ENCODE peak calls at places on chromosomes 16 and 17, in seven cellular contexts. One of them, this sample, is unnamed.

GRCh38 chr17:16986391-16986790 is 14.5 kb upstream of the TNFRSF13B start:
- DNase-seq in endothelial cell of umbilical vein: no peak
- DNase-seq in A549: no peak
- DNase-seq in testis: no peak
- DNase-seq in tibial nerve: no peak
- DNase-seq in heart left ventricle: no peak
- DNase-seq in ovary: no peak
- DNase-seq in this sample: no peak

GRCh38 chr16:81505011-81505660 is 60.5 kb downstream of the CMIP start:
- DNase-seq in ovary: no peak
- DNase-seq in tibial nerve: no peak
- DNase-seq in endothelial cell of umbilical vein: no peak
- DNase-seq in A549: peak
- DNase-seq in heart left ventricle: no peak
- DNase-seq in testis: peak
- DNase-seq in this sample: peak

GRCh38 chr17:21129023-21129681 is 2.4 kb downstream of the DHRS7B start:
- DNase-seq in A549: peak
- DNase-seq in ovary: peak
- DNase-seq in endothelial cell of umbilical vein: peak
- DNase-seq in heart left ventricle: no peak
- DNase-seq in testis: peak
- DNase-seq in tibial nerve: no peak
- DNase-seq in this sample: no peak

GRCh38 chr17:82351254-82351712 is 7.8 kb upstream of the TEX19 start:
- DNase-seq in testis: no peak
- DNase-seq in heart left ventricle: no peak
- DNase-seq in ovary: no peak
- DNase-seq in A549: no peak
- DNase-seq in endothelial cell of umbilical vein: no peak
- DNase-seq in tibial nerve: no peak
- DNase-seq in this sample: no peak

GRCh38 chr17:68326681-68327080 is 35.4 kb downstream of the ARSG start:
- DNase-seq in endothelial cell of umbilical vein: no peak
- DNase-seq in tibial nerve: no peak
- DNase-seq in A549: no peak
- DNase-seq in ovary: no peak
- DNase-seq in testis: no peak
- DNase-seq in heart left ventricle: no peak
- DNase-seq in this sample: no peak

GRCh38 chr17:74738051-74738996 is 1.3 kb downstream of the RAB37 start:
- DNase-seq in A549: peak
- DNase-seq in ovary: no peak
- DNase-seq in testis: no peak
- DNase-seq in heart left ventricle: no peak
- DNase-seq in endothelial cell of umbilical vein: no peak
- DNase-seq in tibial nerve: no peak
- DNase-seq in this sample: peak

GRCh38 chr17:17104494-17104893 is 62.2 kb downstream of the MPRIP start:
- DNase-seq in ovary: no peak
- DNase-seq in A549: no peak
- DNase-seq in testis: peak
- DNase-seq in endothelial cell of umbilical vein: no peak
- DNase-seq in heart left ventricle: no peak
- DNase-seq in tibial nerve: no peak
- DNase-seq in this sample: no peak

GRCh38 chr16:54931041-54931756 is 534 bp downstream of the IRX5 start:
- DNase-seq in ovary: peak
- DNase-seq in A549: peak
- DNase-seq in heart left ventricle: peak
- DNase-seq in endothelial cell of umbilical vein: peak
- DNase-seq in tibial nerve: no peak
- DNase-seq in testis: no peak
- DNase-seq in this sample: no peak

GRCh38 chr16:64305663-64306062 is 816.2 kb downstream of the CDH11 start:
- DNase-seq in endothelial cell of umbilical vein: no peak
- DNase-seq in tibial nerve: no peak
- DNase-seq in ovary: no peak
- DNase-seq in testis: no peak
- DNase-seq in heart left ventricle: no peak
- DNase-seq in A549: no peak
- DNase-seq in this sample: no peak

GRCh38 chr16:57634171-57634570 is 5.7 kb downstream of the ADGRG1 start:
- DNase-seq in A549: no peak
- DNase-seq in tibial nerve: no peak
- DNase-seq in heart left ventricle: no peak
- DNase-seq in endothelial cell of umbilical vein: no peak
- DNase-seq in ovary: no peak
- DNase-seq in testis: no peak
- DNase-seq in this sample: no peak

GRCh38 chr16:22614271-22614947 is 103.7 kb downstream of the NPIPB5 start:
- DNase-seq in heart left ventricle: no peak
- DNase-seq in ovary: no peak
- DNase-seq in A549: peak
- DNase-seq in testis: no peak
- DNase-seq in tibial nerve: no peak
- DNase-seq in endothelial cell of umbilical vein: no peak
- DNase-seq in this sample: peak

GRCh38 chr17:36641877-36642845 is 40.8 kb downstream of the MRM1 start:
- DNase-seq in A549: no peak
- DNase-seq in heart left ventricle: no peak
- DNase-seq in endothelial cell of umbilical vein: no peak
- DNase-seq in testis: no peak
- DNase-seq in tibial nerve: no peak
- DNase-seq in ovary: no peak
- DNase-seq in this sample: peak

GRCh38 chr16:31428277-31428597 is at the start of gene COX6A2:
- DNase-seq in tibial nerve: no peak
- DNase-seq in heart left ventricle: peak
- DNase-seq in testis: no peak
- DNase-seq in endothelial cell of umbilical vein: no peak
- DNase-seq in ovary: no peak
- DNase-seq in A549: no peak
- DNase-seq in this sample: no peak

GRCh38 chr16:85072947-85073346 is 39.3 kb downstream of the CIBAR2 start:
- DNase-seq in testis: no peak
- DNase-seq in ovary: no peak
- DNase-seq in tibial nerve: no peak
- DNase-seq in A549: no peak
- DNase-seq in endothelial cell of umbilical vein: no peak
- DNase-seq in heart left ventricle: peak
- DNase-seq in this sample: no peak

GRCh38 chr17:55168970-55169687 is 95.6 kb upstream of the HLF start:
- DNase-seq in heart left ventricle: no peak
- DNase-seq in A549: no peak
- DNase-seq in endothelial cell of umbilical vein: no peak
- DNase-seq in testis: no peak
- DNase-seq in tibial nerve: no peak
- DNase-seq in ovary: no peak
- DNase-seq in this sample: no peak

GRCh38 chr16:71459510-71459909 is 2.5 kb downstream of the ZNF23 start:
- DNase-seq in testis: no peak
- DNase-seq in ovary: no peak
- DNase-seq in tibial nerve: no peak
- DNase-seq in endothelial cell of umbilical vein: no peak
- DNase-seq in heart left ventricle: no peak
- DNase-seq in A549: no peak
- DNase-seq in this sample: no peak

GRCh38 chr17:18259621-18260331 is 686 bp upstream of the MIEF2 start:
- DNase-seq in A549: peak
- DNase-seq in testis: no peak
- DNase-seq in heart left ventricle: no peak
- DNase-seq in endothelial cell of umbilical vein: no peak
- DNase-seq in ovary: no peak
- DNase-seq in tibial nerve: no peak
- DNase-seq in this sample: no peak

GRCh38 chr17:4553669-4554068 is 1.5 kb downstream of the MYBBP1A start:
- DNase-seq in ovary: no peak
- DNase-seq in endothelial cell of umbilical vein: no peak
- DNase-seq in heart left ventricle: no peak
- DNase-seq in A549: no peak
- DNase-seq in tibial nerve: no peak
- DNase-seq in testis: no peak
- DNase-seq in this sample: no peak

GRCh38 chr16:76970087-76970744 is 220.8 kb upstream of the MON1B start:
- DNase-seq in testis: no peak
- DNase-seq in ovary: no peak
- DNase-seq in endothelial cell of umbilical vein: peak
- DNase-seq in heart left ventricle: no peak
- DNase-seq in tibial nerve: no peak
- DNase-seq in A549: peak
- DNase-seq in this sample: no peak

GRCh38 chr17:2370211-2370589 is 30.7 kb downstream of the MNT start:
- DNase-seq in testis: no peak
- DNase-seq in ovary: no peak
- DNase-seq in endothelial cell of umbilical vein: no peak
- DNase-seq in tibial nerve: no peak
- DNase-seq in heart left ventricle: no peak
- DNase-seq in A549: no peak
- DNase-seq in this sample: no peak

GRCh38 chr17:74485841-74486240 is 19.4 kb downstream of the CD300A start:
- DNase-seq in endothelial cell of umbilical vein: no peak
- DNase-seq in tibial nerve: no peak
- DNase-seq in heart left ventricle: no peak
- DNase-seq in A549: no peak
- DNase-seq in testis: no peak
- DNase-seq in ovary: no peak
- DNase-seq in this sample: no peak

GRCh38 chr16:89827383-89828198 is 684 bp upstream of the SPIRE2 start:
- DNase-seq in heart left ventricle: peak
- DNase-seq in A549: peak
- DNase-seq in ovary: peak
- DNase-seq in tibial nerve: no peak
- DNase-seq in testis: peak
- DNase-seq in endothelial cell of umbilical vein: peak
- DNase-seq in this sample: peak

GRCh38 chr16:13708361-13708760 is 211.6 kb upstream of the ERCC4 start:
- DNase-seq in endothelial cell of umbilical vein: no peak
- DNase-seq in tibial nerve: no peak
- DNase-seq in ovary: no peak
- DNase-seq in testis: no peak
- DNase-seq in heart left ventricle: no peak
- DNase-seq in A549: no peak
- DNase-seq in this sample: no peak

GRCh38 chr17:27430882-27431491 is 25.3 kb upstream of the KSR1 start:
- DNase-seq in heart left ventricle: no peak
- DNase-seq in ovary: no peak
- DNase-seq in A549: peak
- DNase-seq in endothelial cell of umbilical vein: peak
- DNase-seq in testis: peak
- DNase-seq in tibial nerve: no peak
- DNase-seq in this sample: peak

GRCh38 chr16:56628486-56629035 is 3.0 kb downstream of the MT1E start:
- DNase-seq in endothelial cell of umbilical vein: no peak
- DNase-seq in tibial nerve: no peak
- DNase-seq in testis: no peak
- DNase-seq in A549: no peak
- DNase-seq in heart left ventricle: no peak
- DNase-seq in ovary: no peak
- DNase-seq in this sample: no peak

GRCh38 chr16:54986404-54986803 is 55.7 kb downstream of the IRX5 start:
- DNase-seq in A549: no peak
- DNase-seq in testis: no peak
- DNase-seq in endothelial cell of umbilical vein: no peak
- DNase-seq in heart left ventricle: no peak
- DNase-seq in ovary: no peak
- DNase-seq in tibial nerve: no peak
- DNase-seq in this sample: no peak

DNA sequence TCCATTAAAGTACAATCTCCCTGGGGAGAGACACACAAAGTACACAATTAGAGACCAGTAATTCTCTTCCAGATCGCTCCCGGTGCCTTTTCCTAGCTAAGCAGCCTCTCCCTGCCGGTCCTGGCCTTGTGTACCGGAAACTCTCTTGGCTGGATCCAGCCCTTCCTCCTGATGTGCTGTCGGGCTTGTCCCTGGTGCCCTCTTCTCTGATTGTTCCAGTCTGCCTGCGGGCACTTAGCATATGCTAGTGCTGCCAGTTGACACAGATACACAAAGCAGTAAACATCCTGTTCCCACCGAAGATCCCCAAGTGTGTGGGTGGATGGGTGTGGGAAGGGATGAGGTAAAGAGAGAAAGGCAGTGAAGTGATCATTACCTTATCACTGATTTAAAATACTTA is 9.7 kb downstream of the HS3ST3B1 start:
- DNase-seq in heart left ventricle: no peak
- DNase-seq in testis: no peak
- DNase-seq in tibial nerve: no peak
- DNase-seq in A549: no peak
- DNase-seq in ovary: no peak
- DNase-seq in endothelial cell of umbilical vein: no peak
- DNase-seq in this sample: no peak
- H3K4me3 ChIP-seq in heart left ventricle: no peak
- H3K4me3 ChIP-seq in testis: no peak
- H3K4me3 ChIP-seq in tibial nerve: no peak
- H3K4me3 ChIP-seq in A549: no peak
- H3K4me3 ChIP-seq in ovary: no peak
- H3K4me3 ChIP-seq in endothelial cell of umbilical vein: no peak
- H3K4me3 ChIP-seq in this sample: no peak

DNA sequence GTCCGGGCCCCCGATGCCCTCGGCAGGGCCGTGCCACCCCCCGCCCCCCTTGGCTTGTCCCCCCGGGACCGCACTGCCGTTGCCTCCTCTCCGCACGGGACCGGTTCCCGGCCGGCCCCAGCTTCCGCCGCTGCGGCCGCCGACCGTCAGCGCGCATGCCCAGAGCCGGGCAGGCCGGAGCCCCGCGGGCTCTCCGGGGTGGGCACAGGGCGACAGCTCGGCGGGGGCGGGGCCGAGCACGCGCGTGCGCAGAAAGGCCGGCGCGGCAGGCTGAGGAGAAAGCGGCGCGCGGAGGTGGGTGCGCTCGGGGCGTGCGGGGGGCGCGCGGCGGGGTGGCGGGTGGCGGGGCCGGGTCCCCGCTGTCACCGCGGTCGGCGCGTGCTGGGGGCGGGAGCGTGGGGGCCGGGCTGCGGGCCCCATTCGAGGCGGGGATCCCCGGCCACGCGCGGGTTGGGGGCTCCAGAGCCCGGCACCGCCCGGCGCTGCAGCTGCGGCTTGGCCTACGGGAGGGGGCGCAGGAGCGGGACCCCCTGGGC is at the start of gene TBC1D24:
- DNase-seq in A549: peak
- DNase-seq in ovary: peak
- DNase-seq in endothelial cell of umbilical vein: peak
- DNase-seq in heart left ventricle: peak
- DNase-seq in testis: peak
- DNase-seq in tibial nerve: peak
- DNase-seq in this sample: peak
- TF ChIP-seq POLR2A in A549: peak
- TF ChIP-seq POLR2A in ovary: no peak
- TF ChIP-seq POLR2A in endothelial cell of umbilical vein: peak
- TF ChIP-seq POLR2A in heart left ventricle: peak
- TF ChIP-seq POLR2A in testis: no peak
- TF ChIP-seq POLR2A in tibial nerve: peak
- TF ChIP-seq POLR2A in this sample: peak

GRCh38 chr16:3690470-3690918 is 26.8 kb downstream of the TRAP1 start:
- DNase-seq in tibial nerve: peak
- DNase-seq in ovary: peak
- DNase-seq in testis: peak
- DNase-seq in heart left ventricle: peak
- DNase-seq in endothelial cell of umbilical vein: peak
- DNase-seq in A549: peak
- DNase-seq in this sample: peak
- H3K4me3 ChIP-seq in tibial nerve: peak
- H3K4me3 ChIP-seq in ovary: peak
- H3K4me3 ChIP-seq in testis: no peak
- H3K4me3 ChIP-seq in heart left ventricle: peak
- H3K4me3 ChIP-seq in endothelial cell of umbilical vein: no peak
- H3K4me3 ChIP-seq in A549: no peak
- H3K4me3 ChIP-seq in this sample: no peak

GRCh38 chr17:40341808-40342574 is 22.5 kb downstream of the GJD3 start:
- DNase-seq in endothelial cell of umbilical vein: peak
- DNase-seq in heart left ventricle: peak
- DNase-seq in A549: peak
- DNase-seq in ovary: peak
- DNase-seq in tibial nerve: peak
- DNase-seq in testis: peak
- DNase-seq in this sample: peak
- TF ChIP-seq POLR2A in endothelial cell of umbilical vein: no peak
- TF ChIP-seq POLR2A in heart left ventricle: no peak
- TF ChIP-seq POLR2A in A549: peak
- TF ChIP-seq POLR2A in ovary: peak
- TF ChIP-seq POLR2A in tibial nerve: peak
- TF ChIP-seq POLR2A in testis: no peak
- TF ChIP-seq POLR2A in this sample: peak

This sample was measured in transverse colon.